ENCODE peak calls at places on chromosome 10, in six cellular contexts. W is GM23248, L is AG10803, I is heart left ventricle, A is DND-41, H is neural progenitor cell. V is an unnamed sample.

GRCh38 chr10:100993986-100994708 is 5.5 kb upstream of the LZTS2 start:
- DNase-seq in H (peak), I (no peak), W (peak), L (peak), A (no peak), V (peak)

GRCh38 chr10:13340068-13340467 is 8.0 kb downstream of the SEPHS1 start:
- DNase-seq in W (no peak), I (no peak), A (no peak), H (no peak), L (no peak), V (peak)

GRCh38 chr10:48363617-48364355 is 57.3 kb downstream of the MAPK8 start:
- DNase-seq in H (peak), A (peak), L (peak), I (peak), W (peak), V (peak)

GRCh38 chr10:71314028-71314693 is 4.9 kb upstream of the SLC29A3 start:
- DNase-seq in I (peak), W (peak), L (peak), A (peak), H (peak), V (peak)

GRCh38 chr10:96991313-96991841 is 159.3 kb downstream of the LCOR start:
- DNase-seq in I (no peak), A (no peak), H (no peak), L (peak), W (peak), V (peak)

GRCh38 chr10:8054498-8055407 is at the start of gene GATA3:
- DNase-seq in I (peak), A (peak), H (peak), L (peak), W (peak), V (peak)

GRCh38 chr10:17062493-17063487 is 66.8 kb downstream of the CUBN start:
- DNase-seq in A (peak), W (peak), I (no peak), L (peak), H (peak), V (peak)

GRCh38 chr10:71084818-71085126 is 127.6 kb upstream of the UNC5B start:
- DNase-seq in W (no peak), I (no peak), L (no peak), H (no peak), A (no peak), V (no peak)

GRCh38 chr10:12708921-12709320 is 292.6 kb downstream of the CCDC3 start:
- DNase-seq in I (no peak), W (peak), H (no peak), L (no peak), A (no peak), V (peak)

GRCh38 chr10:46528171-46528671 is 28.2 kb downstream of the GPRIN2 start:
- DNase-seq in H (no peak), L (no peak), A (no peak), W (no peak), I (no peak), V (no peak)

GRCh38 chr10:71080381-71081228 is 131.8 kb upstream of the UNC5B start:
- DNase-seq in H (peak), I (peak), W (no peak), A (no peak), L (no peak), V (no peak)

GRCh38 chr10:43076876-43077420 is at the start of gene RET:
- DNase-seq in W (peak), L (no peak), I (no peak), H (peak), A (no peak), V (no peak)

GRCh38 chr10:133277277-133277992 is 767 bp upstream of the ADAM8 start:
- DNase-seq in W (no peak), I (no peak), H (no peak), A (no peak), L (no peak), V (no peak)

GRCh38 chr10:97718659-97719142 is 5.2 kb downstream of the MARVELD1 start:
- DNase-seq in I (no peak), W (peak), H (peak), A (no peak), L (peak), V (peak)

GRCh38 chr10:102268333-102268999 is 23.1 kb downstream of the GBF1 start:
- DNase-seq in L (peak), W (peak), I (no peak), A (no peak), H (no peak), V (peak)

GRCh38 chr10:35166607-35167006 is 40.0 kb downstream of the CREM start:
- DNase-seq in I (no peak), W (no peak), A (no peak), H (no peak), L (no peak), V (no peak)

GRCh38 chr10:7686351-7687171 is 16.6 kb upstream of the ITIH2 start:
- DNase-seq in W (no peak), L (no peak), A (no peak), I (no peak), H (no peak), V (no peak)

GRCh38 chr10:101818958-101819633 is 852 bp upstream of the OGA start:
- DNase-seq in I (no peak), L (no peak), A (no peak), W (no peak), H (peak), V (no peak)

GRCh38 chr10:76309744-76310441 is 878.5 kb downstream of the LRMDA start:
- DNase-seq in H (no peak), L (peak), W (peak), I (no peak), A (no peak), V (peak)

GRCh38 chr10:61971016-61971350 is 69.5 kb downstream of the ARID5B start:
- DNase-seq in L (no peak), W (peak), H (no peak), I (no peak), A (no peak), V (peak)

GRCh38 chr10:83075395-83076072 is 1063.8 kb upstream of the GHITM start:
- DNase-seq in A (no peak), L (no peak), W (no peak), H (no peak), I (no peak), V (no peak)

GRCh38 chr10:132879408-132880147 is 62.8 kb downstream of the CFAP46 start:
- DNase-seq in L (no peak), W (no peak), H (no peak), I (no peak), A (no peak), V (no peak)

GRCh38 chr10:7610651-7611389 is 55.9 kb downstream of the ITIH5 start:
- DNase-seq in A (no peak), H (no peak), W (peak), L (peak), I (no peak), V (peak)

DNA sequence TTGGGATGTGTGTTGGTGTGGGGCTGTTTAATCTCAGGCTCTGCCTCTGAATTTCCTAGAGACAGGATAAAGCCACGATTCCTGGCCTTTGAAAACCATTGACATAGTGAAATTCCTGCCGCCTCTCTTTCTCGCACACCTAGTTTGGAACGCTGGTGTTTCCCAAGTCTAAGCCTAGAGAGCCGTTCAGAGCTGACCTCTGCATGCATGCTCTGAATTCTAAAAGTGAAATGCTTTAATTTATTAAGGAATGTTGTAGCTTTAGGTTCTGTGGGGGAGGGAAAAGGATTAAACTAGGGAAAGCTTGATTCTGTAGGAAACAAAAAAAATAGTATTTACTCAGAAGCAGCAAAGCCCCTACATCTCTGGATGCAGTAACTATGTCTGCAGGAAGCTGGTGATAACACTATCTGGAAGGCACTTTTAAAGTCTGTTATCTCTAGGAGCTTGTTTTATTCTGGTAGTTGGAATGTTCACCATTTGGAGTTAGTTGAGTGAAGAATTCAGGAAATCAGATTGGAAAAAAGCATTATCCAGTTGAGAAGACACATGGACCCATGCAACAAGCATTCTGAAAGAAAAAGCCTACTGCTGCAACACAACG is 27.3 kb downstream of the PFKP start:
- DNase-seq in A (no peak), H (peak), W (no peak), L (peak), I (no peak), V (peak)
- H3K4me3 ChIP-seq in A (no peak), H (no peak), W (peak), L (no peak), I (no peak), V (peak)

GRCh38 chr10:103448751-103449150 is 3.4 kb downstream of the CALHM2 start:
- DNase-seq in H (no peak), W (peak), A (no peak), L (peak), I (peak), V (peak)
- H3K4me3 ChIP-seq in H (no peak), W (peak), A (no peak), L (peak), I (peak), V (no peak)

DNA sequence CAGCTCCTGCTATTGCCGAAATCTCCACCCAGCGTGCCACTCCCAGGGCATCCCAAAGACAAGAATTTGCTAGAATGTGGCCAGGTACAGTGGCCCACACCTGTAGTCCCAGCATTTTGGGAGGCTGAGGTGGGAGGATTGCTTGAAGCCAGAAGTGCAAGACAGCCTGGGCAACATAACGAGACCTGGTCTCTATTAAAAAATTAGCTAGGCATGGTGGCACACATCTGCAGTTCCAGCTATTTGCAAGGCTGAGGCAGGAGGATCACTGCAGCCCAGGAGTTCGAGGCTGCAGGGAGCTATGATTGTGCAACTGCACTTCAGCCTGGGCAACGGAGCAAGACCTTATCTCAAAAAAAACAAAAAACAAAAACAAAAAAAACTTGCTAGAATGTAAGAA is 73.3 kb upstream of the LYZL2 start:
- DNase-seq in W (no peak), I (no peak), L (no peak), A (no peak), H (no peak), V (no peak)
- H3K4me3 ChIP-seq in W (no peak), I (no peak), L (no peak), A (no peak), H (no peak), V (no peak)

GRCh38 chr10:92594194-92594593 is 1.3 kb downstream of the KIF11 start:
- DNase-seq in I (no peak), H (no peak), W (peak), L (no peak), A (no peak), V (peak)
- H3K4me3 ChIP-seq in I (no peak), H (peak), W (peak), L (peak), A (peak), V (peak)

GRCh38 chr10:122821808-122822207 is 23.8 kb downstream of the CUZD1 start:
- DNase-seq in A (no peak), I (no peak), W (no peak), L (no peak), H (no peak), V (no peak)
- H3K4me3 ChIP-seq in A (no peak), I (no peak), W (no peak), L (no peak), H (no peak), V (no peak)

GRCh38 chr10:9289811-9290210 is 1235.3 kb downstream of the GATA3 start:
- DNase-seq in W (peak), H (no peak), A (no peak), I (no peak), L (peak), V (no peak)

GRCh38 chr10:9297580-9297979 is 1243.1 kb downstream of the GATA3 start:
- DNase-seq in L (no peak), H (peak), I (no peak), W (no peak), A (no peak), V (no peak)

GRCh38 chr10:9296206-9296605 is 1241.7 kb downstream of the GATA3 start:
- DNase-seq in L (peak), W (peak), H (no peak), I (no peak), A (no peak), V (no peak)

GRCh38 chr10:9294132-9294663 is 1239.7 kb downstream of the GATA3 start:
- DNase-seq in I (no peak), W (no peak), A (no peak), H (no peak), L (no peak), V (no peak)

GRCh38 chr10:9294865-9295264 is 1240.4 kb downstream of the GATA3 start:
- DNase-seq in I (no peak), A (no peak), H (no peak), L (no peak), W (no peak), V (no peak)
- H3K4me3 ChIP-seq in I (no peak), A (no peak), H (no peak), L (no peak), W (no peak), V (no peak)